ENCODE peak calls at places on chromosomes 6 and 20, in six cellular contexts. R, A, L, P, V and J are unnamed samples.
A peak's percentile ranks its signal among the peaks of the same experiment; 100 is the strongest.

GRCh38 chr6:169073311-169073710 is 180.3 kb downstream of the THBS2 start:
- DNase-seq in V (peak; percentile 60), P (no peak), R (peak; percentile 100), L (no peak), A (no peak), J (no peak)

GRCh38 chr6:36890264-36890663 is 4.5 kb downstream of the C6orf89 start:
- DNase-seq in A (no peak), R (no peak), L (no peak), V (no peak), P (no peak), J (no peak)

GRCh38 chr6:125787791-125788190 is 3.0 kb upstream of the NCOA7 start:
- DNase-seq in R (no peak), V (peak; percentile 72), P (no peak), A (no peak), L (no peak), J (no peak)

GRCh38 chr6:40695114-40695513 is 108.0 kb upstream of the LRFN2 start:
- DNase-seq in A (no peak), V (no peak), R (no peak), P (peak; percentile 52), L (no peak), J (peak; percentile 37)

GRCh38 chr6:129251669-129252376 is 368.9 kb downstream of the LAMA2 start:
- DNase-seq in L (no peak), V (peak; percentile 78), R (peak; percentile 61), A (peak; percentile 2), P (peak; percentile 56), J (peak; percentile 25)

GRCh38 chr6:117165921-117166499 is 99.3 kb upstream of the VGLL2 start:
- DNase-seq in R (no peak), L (no peak), V (no peak), P (no peak), A (no peak), J (no peak)

GRCh38 chr20:22232923-22233322 is 351.4 kb downstream of the FOXA2 start:
- DNase-seq in V (no peak), L (no peak), P (no peak), A (no peak), R (no peak), J (no peak)

GRCh38 chr20:7015257-7015656 is 247.8 kb downstream of the BMP2 start:
- DNase-seq in R (no peak), P (no peak), L (no peak), V (no peak), A (no peak), J (peak; percentile 15)

GRCh38 chr6:89475634-89476033 is 42.7 kb downstream of the ANKRD6 start:
- DNase-seq in L (no peak), A (peak; percentile 1), V (peak; percentile 15), R (peak; percentile 10), P (no peak), J (no peak)

GRCh38 chr6:80454197-80454596 is 347.7 kb downstream of the BCKDHB start:
- DNase-seq in P (no peak), V (peak; percentile 79), A (no peak), R (peak; percentile 100), L (no peak), J (peak; percentile 30)

GRCh38 chr20:43987531-43987930 is 72.9 kb downstream of the TOX2 start:
- DNase-seq in V (no peak), L (no peak), A (no peak), P (no peak), R (no peak), J (no peak)

GRCh38 chr20:32779500-32780215 is 17.5 kb downstream of the DNMT3B start:
- DNase-seq in A (no peak), V (no peak), L (no peak), P (peak; percentile 74), R (no peak), J (no peak)

GRCh38 chr6:111734068-111734825 is 128.6 kb upstream of the TRAF3IP2 start:
- DNase-seq in V (peak; percentile 50), P (no peak), R (no peak), A (no peak), L (no peak), J (no peak)

GRCh38 chr6:11153447-11153846 is 41.9 kb upstream of the ERVFRD-1 start:
- DNase-seq in A (no peak), V (no peak), R (no peak), L (no peak), P (no peak), J (no peak)

GRCh38 chr6:11149551-11149950 is 38.0 kb upstream of the ERVFRD-1 start:
- DNase-seq in P (no peak), V (no peak), A (no peak), R (no peak), L (no peak), J (no peak)

GRCh38 chr6:11151488-11151887 is 40.0 kb upstream of the ERVFRD-1 start:
- DNase-seq in L (no peak), P (no peak), R (no peak), A (no peak), V (no peak), J (no peak)

GRCh38 chr6:11152581-11152980 is 41.1 kb upstream of the ERVFRD-1 start:
- DNase-seq in V (no peak), A (no peak), P (no peak), L (no peak), R (no peak), J (no peak)
- H3K27me3 ChIP-seq in V (no peaks in the 10 kb centered on the region), A (no peaks in the 10 kb centered on the region), P (no peaks in the 10 kb centered on the region), L (no peaks in the 10 kb centered on the region), R (no peaks in the 10 kb centered on the region), J (no peaks in the 10 kb centered on the region)

GRCh38 chr20:33827629-33828325 is 16.6 kb downstream of the CHMP4B start:
- DNase-seq in P (no peak), V (no peak), R (no peak), A (no peak), L (no peak), J (no peak)

GRCh38 chr20:33829636-33830035 is 18.5 kb downstream of the CHMP4B start:
- DNase-seq in R (no peak), P (no peak), L (no peak), V (no peak), A (no peak), J (no peak)

GRCh38 chr20:33830371-33830770 is 19.2 kb downstream of the CHMP4B start:
- DNase-seq in A (no peak), V (no peak), P (no peak), R (no peak), L (no peak), J (no peak)

GRCh38 chr20:33828326-33828834 is 17.2 kb downstream of the CHMP4B start:
- DNase-seq in V (no peak), L (no peak), A (no peak), R (no peak), P (no peak), J (peak; percentile 60)

DNA sequence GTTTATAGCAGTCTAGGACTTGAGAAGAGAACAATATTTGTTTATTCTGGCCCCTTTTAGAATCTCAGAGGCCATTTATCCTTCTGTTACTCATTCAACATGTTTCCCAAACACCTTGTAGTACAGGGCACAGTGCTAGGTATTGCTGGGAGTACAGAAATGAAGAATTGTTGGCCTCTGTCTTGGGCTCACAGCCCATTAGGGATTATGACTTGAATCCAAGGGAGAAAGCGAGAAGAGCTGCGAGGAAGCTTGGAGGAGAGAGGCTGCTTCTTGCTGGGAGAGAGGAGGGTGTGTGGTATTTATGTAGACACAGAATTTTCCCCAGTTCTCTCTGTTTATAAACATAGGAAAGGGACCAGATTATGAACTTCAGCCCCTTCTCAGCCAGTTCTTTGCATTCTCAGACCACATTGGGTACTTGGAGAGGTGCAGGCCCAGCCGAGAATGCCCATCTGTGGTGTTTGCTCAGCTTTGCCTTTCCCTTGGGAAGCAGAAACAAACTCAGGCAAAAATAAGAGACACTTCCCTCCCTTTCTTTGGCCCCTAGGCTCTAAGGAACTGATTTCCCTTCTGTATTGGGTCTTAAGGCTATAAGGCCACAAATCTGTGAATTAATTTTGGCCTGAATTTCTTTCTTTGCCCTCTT is 17.9 kb downstream of the CHMP4B start:
- DNase-seq in R (no peak), P (no peak), L (no peak), A (no peak), V (no peak), J (no peak)
- H3K4me1 ChIP-seq in R (peaks cover 11% of the 10 kb centered on the region), P (peaks cover 10% of the 10 kb centered on the region), L (no peaks in the 10 kb centered on the region), A (peaks cover 32% of the 10 kb centered on the region), V (peaks cover 5% of the 10 kb centered on the region), J (peaks cover 70% of the 10 kb centered on the region)

GRCh38 chr20:63421913-63422312 is 50.5 kb downstream of the KCNQ2 start:
- DNase-seq in A (no peak), R (no peak), P (no peak), V (no peak), L (peak; percentile 88), J (no peak)
- H3K27me3 ChIP-seq in A (no peaks in the 10 kb centered on the region), R (peaks cover 4% of the 10 kb centered on the region), P (no peaks in the 10 kb centered on the region), V (no peaks in the 10 kb centered on the region), L (peaks cover 70% of the 10 kb centered on the region), J (no peaks in the 10 kb centered on the region)

GRCh38 chr20:49581482-49581881 is 13.5 kb upstream of the PTGIS start:
- DNase-seq in A (no peak), V (no peak), L (no peak), R (no peak), P (no peak), J (no peak)
- H3K4me1 ChIP-seq in A (no peaks in the 10 kb centered on the region), V (peaks cover 20% of the 10 kb centered on the region), L (peaks cover 4% of the 10 kb centered on the region), R (peaks cover 26% of the 10 kb centered on the region), P (no peaks in the 10 kb centered on the region), J (peaks cover 4% of the 10 kb centered on the region)

GRCh38 chr20:63044204-63044600 is 37.4 kb upstream of the BHLHE23 start:
- DNase-seq in R (no peak), P (no peak), L (peak; percentile 72), A (no peak), V (no peak), J (no peak)

GRCh38 chr20:63046841-63047240 is 40.1 kb upstream of the BHLHE23 start:
- DNase-seq in R (no peak), P (no peak), A (no peak), L (peak; percentile 76), V (no peak), J (no peak)

GRCh38 chr20:63045991-63046390 is 39.2 kb upstream of the BHLHE23 start:
- DNase-seq in P (no peak), A (no peak), L (peak; percentile 76), V (no peak), R (no peak), J (no peak)

GRCh38 chr20:63044605-63045004 is 37.8 kb upstream of the BHLHE23 start:
- DNase-seq in L (peak; percentile 77), R (no peak), P (no peak), V (no peak), A (no peak), J (no peak)

GRCh38 chr20:63045401-63045800 is 38.6 kb upstream of the BHLHE23 start:
- DNase-seq in R (no peak), P (no peak), V (no peak), L (peak; percentile 72), A (no peak), J (no peak)
- H3K27me3 ChIP-seq in R (peaks cover 15% of the 10 kb centered on the region), P (no peaks in the 10 kb centered on the region), V (peaks cover 3% of the 10 kb centered on the region), L (peaks cover 62% of the 10 kb centered on the region), A (no peaks in the 10 kb centered on the region), J (no peaks in the 10 kb centered on the region)

GRCh38 chr20:58906894-58907293 is 54.4 kb downstream of the GNAS start:
- DNase-seq in L (no peak), A (no peak), R (peak; percentile 70), V (peak; percentile 70), P (no peak), J (no peak)
- H3K4me1 ChIP-seq in L (peaks cover 20% of the 10 kb centered on the region), A (peaks cover 35% of the 10 kb centered on the region), R (peaks cover 23% of the 10 kb centered on the region), V (peaks cover 9% of the 10 kb centered on the region), P (no peaks in the 10 kb centered on the region), J (peaks cover 52% of the 10 kb centered on the region)

GRCh38 chr20:57806476-57806875 is 96.7 kb upstream of the PMEPA1 start:
- DNase-seq in L (peak; percentile 71), R (no peak), P (no peak), A (no peak), V (no peak), J (no peak)
- H3K27me3 ChIP-seq in L (no peaks in the 10 kb centered on the region), R (peaks cover 5% of the 10 kb centered on the region), P (no peaks in the 10 kb centered on the region), A (no peaks in the 10 kb centered on the region), V (no peaks in the 10 kb centered on the region), J (no peaks in the 10 kb centered on the region)